ENCODE peak calls at places on chromosomes 7 and 10, in seven cellular contexts. X is gastrocnemius medialis, D is fibroblast of pulmonary artery, K is astrocyte of the spinal cord, R is colonic mucosa, H is PC-9, L is HL-60. A is an unnamed sample.

GRCh38 chr10:101285519-101286070 is 56.3 kb upstream of the LBX1 start:
- DNase-seq in D (no peak), R (no peak), H (no peak), X (no peak), K (no peak), L (no peak), A (no peak)

GRCh38 chr7:23184709-23185354 is 3.0 kb downstream of the NUP42 start:
- DNase-seq in X (no peak), K (peak; percentile 36), H (peak; percentile 55), R (peak; percentile 64), L (peak; percentile 49), D (peak; percentile 69), A (no peak)

GRCh38 chr7:79590571-79591274 is 137.3 kb upstream of the MAGI2 start:
- DNase-seq in L (no peak), R (no peak), D (no peak), K (no peak), X (no peak), H (no peak), A (no peak)

GRCh38 chr10:33126118-33126517 is 168.1 kb upstream of the ITGB1 start:
- DNase-seq in D (peak; percentile 53), L (no peak), H (no peak), R (no peak), X (no peak), K (peak; percentile 33), A (no peak)

GRCh38 chr7:138587485-138587884 is 113.7 kb downstream of the SVOPL start:
- DNase-seq in H (no peak), D (no peak), L (no peak), X (no peak), K (no peak), R (no peak), A (no peak)

GRCh38 chr10:72525277-72525676 is 100.6 kb downstream of the MICU1 start:
- DNase-seq in K (no peak), D (peak; percentile 26), H (no peak), L (no peak), R (no peak), X (no peak), A (no peak)

GRCh38 chr10:18021725-18022480 is 70.2 kb downstream of the SLC39A12 start:
- DNase-seq in R (no peak), H (no peak), X (no peak), K (no peak), D (no peak), L (no peak), A (no peak)

GRCh38 chr10:108911814-108912541 is 1011.3 kb downstream of the XPNPEP1 start:
- DNase-seq in X (peak; percentile 10), K (peak; percentile 59), D (peak; percentile 50), L (no peak), H (no peak), R (peak; percentile 62), A (no peak)

GRCh38 chr10:121129266-121129665 is 278.1 kb downstream of the WDR11 start:
- DNase-seq in X (no peak), L (no peak), R (no peak), K (no peak), H (no peak), D (no peak), A (no peak)

GRCh38 chr10:63466168-63466935 is 575 bp upstream of the JMJD1C start:
- DNase-seq in X (peak; percentile 40), D (peak; percentile 62), L (peak; percentile 39), K (peak; percentile 70), R (peak; percentile 59), H (no peak), A (no peak)

GRCh38 chr7:123749537-123749857 is 694 bp upstream of the WASL start:
- DNase-seq in H (no peak), K (no peak), D (peak; percentile 78), X (peak; percentile 71), L (peak; percentile 64), R (peak; percentile 68), A (peak; percentile 80)
- TF ChIP-seq CTCF in H (peak; percentile 29), K (peak; percentile 11), D (peak; percentile 9), X (peak; percentile 49), L (no peak), R (no peak), A (peak; percentile 38)

DNA sequence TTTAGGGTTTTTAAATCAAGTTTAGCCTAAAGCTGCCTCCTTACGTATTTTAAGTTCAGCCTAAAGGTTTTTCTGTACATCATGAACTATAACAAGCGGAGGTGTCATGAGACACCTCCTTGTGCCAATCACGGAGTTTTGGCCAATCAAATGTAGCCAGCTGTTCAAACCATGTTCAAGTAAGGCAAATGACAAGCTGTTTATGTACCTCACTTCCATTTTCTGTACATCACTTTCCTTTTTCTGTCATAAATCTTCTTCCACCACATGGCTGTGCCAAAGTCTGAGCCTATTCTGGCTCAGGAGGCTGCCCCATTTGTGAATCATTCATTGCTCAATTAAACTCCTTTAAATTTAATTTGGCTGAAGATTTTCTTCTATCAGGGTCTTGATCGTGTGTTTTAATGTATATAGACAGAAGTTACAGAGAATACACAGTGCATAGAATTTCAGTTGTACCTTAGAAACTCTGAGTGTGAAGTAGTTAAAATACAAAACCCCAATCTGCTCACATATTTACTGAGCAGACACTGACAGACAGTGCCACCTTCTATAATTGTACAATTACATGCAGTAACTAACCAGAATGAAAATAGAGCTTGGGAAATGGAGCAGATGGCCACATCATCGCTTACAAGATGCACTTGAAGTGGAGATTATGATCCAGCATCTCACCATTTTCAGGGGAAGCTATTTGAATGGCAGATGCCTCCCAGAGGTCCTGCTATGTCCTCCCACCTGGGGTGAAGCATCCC is 76.9 kb upstream of the LANCL2 start:
- DNase-seq in K (no peak), X (no peak), L (no peak), R (no peak), H (no peak), D (no peak), A (no peak)
- TF ChIP-seq CTCF in K (no peak), X (no peak), L (no peak), R (no peak), H (no peak), D (no peak), A (no peak)

GRCh38 chr10:60916025-60916424 is 28.0 kb downstream of the RHOBTB1 start:
- DNase-seq in K (no peak), X (no peak), R (no peak), H (no peak), D (no peak), L (no peak), A (no peak)
- TF ChIP-seq CTCF in K (no peak), X (no peak), R (no peak), H (no peak), D (peak; percentile 1), L (no peak), A (no peak)

DNA sequence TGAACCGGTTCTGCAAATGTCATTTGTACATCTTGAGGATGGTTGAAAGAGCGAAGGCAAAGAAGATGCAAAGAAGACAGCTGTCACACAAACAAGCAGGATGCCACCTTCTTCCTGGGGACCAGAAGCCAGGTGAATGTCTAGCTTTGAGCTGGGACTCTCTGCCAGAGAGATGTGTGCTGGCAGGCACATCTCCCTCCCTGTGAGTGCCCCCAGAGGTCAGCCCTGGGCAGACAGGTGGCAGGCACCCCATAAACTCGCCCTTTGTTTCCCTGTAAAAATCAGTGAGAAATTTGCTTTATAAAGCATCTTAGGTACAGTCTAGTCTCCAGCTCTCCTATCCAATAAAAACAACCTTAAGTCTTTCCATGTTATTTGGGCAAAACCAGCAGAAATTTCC is 2.6 kb upstream of the TCERG1L start:
- DNase-seq in K (no peak), R (no peak), H (no peak), L (no peak), X (no peak), D (no peak), A (no peak)
- TF ChIP-seq CTCF in K (no peak), R (no peak), H (no peak), L (no peak), X (no peak), D (no peak), A (no peak)

DNA sequence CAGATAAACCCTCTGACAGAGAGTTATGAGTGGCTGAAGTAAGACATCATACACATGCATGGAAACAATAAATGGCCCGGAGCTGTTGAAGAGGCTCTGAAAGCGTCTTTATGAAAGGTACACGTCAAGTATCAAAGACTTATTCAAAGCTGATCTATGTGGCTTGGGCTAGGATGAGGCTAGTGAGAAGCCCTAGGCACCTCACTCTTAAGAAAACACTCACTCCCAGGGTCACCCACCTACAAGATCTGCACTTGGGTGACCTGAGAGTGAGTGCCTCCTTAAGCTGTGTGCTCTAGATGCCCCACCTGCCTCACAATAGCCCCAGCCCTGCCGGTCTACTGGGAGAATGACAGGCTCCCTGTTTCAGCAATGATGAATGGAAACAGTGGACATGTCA is 1.1 kb upstream of the GIMAP1 start:
- DNase-seq in H (no peak), X (no peak), K (no peak), D (no peak), L (no peak), R (no peak), A (no peak)
- TF ChIP-seq CTCF in H (peak; percentile 32), X (no peak), K (no peak), D (no peak), L (no peak), R (no peak), A (no peak)

A was measured in CD14-positive monocyte.